ENCODE peak calls at places on chromosomes 7 and 10, in ten cellular contexts. U is A549, W is psoas muscle, R is kidney, K is tibial nerve, E is thoracic aorta, A is fibroblast of lung, O is hepatocyte, B is PC-9, H is IMR-90. C is an unnamed sample.

GRCh38 chr7:1912472-1913289 is 242.6 kb downstream of the ELFN1 start:
- DNase-seq in U (no peak), A (peak; percentile 84), H (peak; percentile 92), R (peak; percentile 89), W (peak; percentile 71), O (peak; percentile 53), E (peak; percentile 13), K (no peak), B (no peak), C (no peak)

GRCh38 chr7:14905764-14906163 is 3.2 kb upstream of the DGKB start:
- DNase-seq in A (no peak), O (no peak), B (no peak), R (no peak), W (no peak), K (no peak), H (no peak), U (no peak), E (no peak), C (no peak)

GRCh38 chr7:128352138-128352537 is 8.4 kb upstream of the RBM28 start:
- DNase-seq in U (no peak), O (peak; percentile 63), B (no peak), R (peak; percentile 80), E (no peak), W (peak; percentile 82), A (peak; percentile 26), K (no peak), H (peak; percentile 10), C (no peak)

GRCh38 chr7:64874114-64874513 is 29.0 kb upstream of the ZNF273 start:
- DNase-seq in K (no peak), R (no peak), A (no peak), B (no peak), E (no peak), U (no peak), W (no peak), O (no peak), H (no peak), C (no peak)

GRCh38 chr7:93146465-93147127 is 1.6 kb downstream of the SAMD9L start:
- DNase-seq in A (no peak), U (no peak), K (no peak), B (peak; percentile 15), H (no peak), W (no peak), R (no peak), O (no peak), E (no peak), C (no peak)

GRCh38 chr7:158829021-158829341 is 328 bp downstream of the ESYT2 start:
- DNase-seq in B (no peak), R (no peak), U (peak; percentile 60), E (no peak), H (peak; percentile 83), W (peak; percentile 85), K (no peak), A (peak; percentile 81), O (peak; percentile 88), C (peak; percentile 68)

GRCh38 chr7:82530361-82530760 is 86.8 kb upstream of the CACNA2D1 start:
- DNase-seq in U (no peak), B (no peak), H (no peak), O (no peak), K (no peak), A (no peak), R (no peak), E (no peak), W (no peak), C (peak; percentile 57)

GRCh38 chr7:74466196-74466813 is 12.6 kb downstream of the GTF2IRD1 start:
- DNase-seq in W (peak; percentile 93), E (no peak), A (no peak), O (no peak), B (no peak), R (no peak), U (no peak), H (no peak), K (no peak), C (no peak)

DNA sequence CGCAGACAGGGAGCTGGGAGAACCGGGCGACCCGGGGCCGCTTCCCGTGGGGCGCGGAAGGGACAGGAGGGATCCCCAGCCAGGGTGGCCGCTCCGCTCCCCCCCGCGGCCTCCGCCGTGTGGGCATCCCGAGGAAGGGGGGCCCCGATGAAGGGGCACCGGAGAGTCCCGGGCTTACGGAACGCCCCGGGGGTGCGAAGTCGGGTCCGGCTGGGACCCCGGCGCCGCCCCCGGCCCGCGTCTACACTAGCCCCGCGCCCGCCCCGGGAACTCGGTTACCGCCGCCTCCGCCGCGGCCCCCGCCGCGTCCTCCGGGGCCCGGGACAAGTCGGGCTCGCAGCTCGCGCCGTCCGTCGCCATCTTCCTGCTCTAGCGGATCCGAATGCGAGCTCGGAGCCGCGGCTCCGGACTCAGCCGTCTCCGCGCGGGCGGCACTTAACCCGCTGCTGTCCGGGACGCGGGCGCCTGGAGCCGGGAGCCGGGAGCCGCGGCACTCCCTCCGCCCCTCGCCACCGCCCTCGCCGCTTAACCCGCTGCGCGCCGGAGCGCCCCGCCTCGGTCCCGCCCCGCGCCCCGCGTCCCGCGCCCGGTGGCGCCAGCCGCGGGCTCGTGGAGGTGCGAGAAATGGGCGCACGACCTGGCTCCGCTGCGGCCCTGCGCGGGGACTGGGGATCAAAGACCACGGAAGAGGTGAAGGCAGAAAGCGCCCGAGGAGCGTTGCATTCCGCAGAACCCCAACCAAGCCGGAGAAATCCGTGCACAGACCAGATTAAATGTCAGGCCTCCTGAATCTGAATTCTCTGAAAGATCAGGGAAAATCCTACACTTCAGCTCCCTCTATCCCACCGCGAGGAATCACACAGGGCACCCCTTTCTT is at the start of gene CTTNBP2:
- DNase-seq in A (peak; percentile 64), R (peak; percentile 86), B (no peak), K (peak; percentile 23), U (peak; percentile 21), E (no peak), W (peak; percentile 72), H (peak; percentile 59), O (peak; percentile 78), C (peak; percentile 12)
- H3K4me3 ChIP-seq in A (peak within 1 kb of the TSS; percentile 88), R (peak within 1 kb of the TSS; percentile 62), B (no peak within 1 kb of the TSS), K (peak within 1 kb of the TSS; percentile 78), U (peak within 1 kb of the TSS; percentile 56), E (peak within 1 kb of the TSS; percentile 95), W (peak within 1 kb of the TSS; percentile 75), H (peak within 1 kb of the TSS; percentile 68), O (peak within 1 kb of the TSS; percentile 92), C (no peak within 1 kb of the TSS)

GRCh38 chr10:130857631-130858295 is 453.8 kb downstream of the TCERG1L start:
- DNase-seq in U (no peak), W (no peak), B (no peak), E (no peak), H (no peak), O (no peak), K (no peak), R (no peak), A (no peak), C (no peak)

GRCh38 chr10:130862626-130863025 is 448.9 kb downstream of the TCERG1L start:
- DNase-seq in U (no peak), E (no peak), W (no peak), B (no peak), O (no peak), R (no peak), H (no peak), K (no peak), A (no peak), C (no peak)

GRCh38 chr10:130862122-130862521 is 449.4 kb downstream of the TCERG1L start:
- DNase-seq in O (no peak), K (no peak), R (no peak), B (no peak), E (no peak), W (no peak), U (no peak), H (no peak), A (no peak), C (no peak)

GRCh38 chr10:130859427-130859826 is 452.1 kb downstream of the TCERG1L start:
- DNase-seq in W (no peak), R (no peak), E (no peak), B (no peak), U (no peak), H (no peak), K (no peak), O (no peak), A (no peak), C (no peak)

DNA sequence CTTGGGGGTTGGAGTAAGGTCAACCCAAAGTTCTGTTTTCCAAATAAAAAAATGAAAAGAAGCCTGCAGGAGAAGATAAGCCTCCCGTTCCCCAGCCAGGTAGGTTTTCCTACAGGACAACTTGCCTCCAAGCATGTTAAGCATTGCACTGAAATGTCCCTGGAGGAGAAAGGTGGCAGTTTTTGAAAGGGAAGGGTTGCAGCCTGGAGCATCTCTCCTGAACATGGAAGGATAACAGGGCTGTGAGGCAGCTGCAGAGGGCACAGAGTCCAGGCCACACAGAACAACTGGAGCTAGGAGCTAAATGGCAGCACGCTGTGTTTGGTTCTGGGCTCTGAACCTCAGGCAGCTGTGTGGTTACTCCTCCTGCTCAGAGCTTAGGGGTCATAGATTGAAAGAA is 452.9 kb downstream of the TCERG1L start:
- DNase-seq in A (no peak), B (no peak), U (no peak), H (no peak), E (no peak), R (no peak), W (no peak), O (no peak), K (no peak), C (no peak)
- H3K9me3 ChIP-seq in A (no peaks in the 10 kb centered on the region), B (no peaks in the 10 kb centered on the region), U (peaks cover 17% of the 10 kb centered on the region), H (peaks cover 48% of the 10 kb centered on the region), E (peaks cover 13% of the 10 kb centered on the region), R (peaks cover 18% of the 10 kb centered on the region), W (peaks cover 22% of the 10 kb centered on the region), O (peaks cover 7% of the 10 kb centered on the region), K (peaks cover 23% of the 10 kb centered on the region), C (no peaks in the 10 kb centered on the region)

DNA sequence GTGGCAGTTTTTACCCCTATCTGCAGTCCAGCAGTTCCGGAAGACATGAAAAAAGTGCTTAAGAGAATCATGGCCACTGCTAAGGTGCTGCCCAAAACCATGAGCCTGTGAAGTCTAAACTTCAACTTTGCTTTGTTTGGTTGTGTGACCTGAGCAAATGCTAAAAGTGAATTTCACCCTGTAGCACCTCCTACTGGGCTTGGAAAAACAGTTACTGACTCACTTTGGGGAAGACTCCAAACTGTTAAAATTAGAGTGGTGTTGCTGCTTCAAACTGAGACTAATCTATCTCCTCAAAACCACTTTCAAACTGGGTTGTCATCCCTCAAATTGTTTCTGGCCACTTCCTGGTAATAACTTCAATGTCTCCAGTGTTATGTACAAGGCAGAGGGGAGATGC is 21.3 kb downstream of the MKX start:
- DNase-seq in W (no peak), O (no peak), K (no peak), B (no peak), A (no peak), R (no peak), U (no peak), H (no peak), E (no peak), C (no peak)
- TF ChIP-seq CTCF in W (no peak), O (peak; percentile 8), K (no peak), B (no peak), A (peak; percentile 27), R (no peak), U (peak; percentile 5), H (peak; percentile 34), E (peak; percentile 11), C (peak; percentile 34)

DNA sequence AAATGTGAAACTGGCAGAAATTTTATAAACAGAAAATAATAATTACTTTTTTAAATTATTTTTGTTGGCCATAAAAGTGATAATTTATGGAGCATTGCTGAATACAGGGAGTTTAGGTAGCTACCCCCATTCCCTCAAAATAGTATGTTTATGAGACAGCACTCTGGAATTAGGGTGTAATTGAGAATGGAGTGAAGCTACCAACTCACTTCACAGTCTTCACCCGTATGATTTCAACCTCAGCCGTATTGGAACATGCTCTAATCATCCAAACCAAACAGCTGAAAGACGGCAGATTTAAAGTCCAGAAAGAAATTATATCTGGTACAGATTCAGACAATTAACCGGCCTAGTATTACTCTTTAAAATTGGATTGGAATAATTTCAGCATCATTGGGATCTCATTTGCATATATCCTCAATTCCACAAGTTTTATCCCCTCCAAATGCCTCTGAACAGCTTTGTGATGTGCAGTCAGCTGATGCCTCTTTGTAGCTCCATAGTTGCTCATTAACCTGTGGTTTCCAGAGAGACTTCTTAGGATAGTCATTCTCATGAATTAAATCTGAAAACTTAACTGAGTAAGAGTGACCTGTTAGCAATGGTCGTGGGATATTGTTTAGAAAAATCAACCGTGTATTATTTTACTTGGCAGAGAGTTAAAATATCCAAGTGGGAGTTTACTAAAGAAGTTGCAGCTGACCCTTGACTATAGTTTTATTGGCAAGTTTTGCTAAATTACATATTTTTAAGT is 59.1 kb upstream of the GJD4 start:
- DNase-seq in K (no peak), H (peak; percentile 73), B (no peak), W (no peak), R (no peak), U (no peak), E (no peak), O (no peak), A (peak; percentile 32), C (no peak)
- H3K4me3 ChIP-seq in K (no peak overlapping the region), H (no peak overlapping the region), B (no peak overlapping the region), W (no peak overlapping the region), R (no peak overlapping the region), U (no peak overlapping the region), E (no peak overlapping the region), O (no peak overlapping the region), A (no peak overlapping the region), C (no peak overlapping the region)

C was measured in WERI-Rb-1.